ENCODE peak calls at places on chromosomes 4 and X, in eight cellular contexts. J is heart left ventricle, V is AG10803, R is GM23248, D is epithelial cell of esophagus, M is astrocyte of the spinal cord, E is bronchial epithelial cell, L is AG09309. C is an unnamed sample.

GRCh38 chr4:140069068-140069467 is 84.9 kb downstream of the MAML3 start:
- DNase-seq in L (no peak), D (peak), J (peak), E (peak), M (peak), V (peak), R (peak), C (peak)

GRCh38 chrX:7019555-7019954 is 128.0 kb upstream of the STS start:
- DNase-seq in R (peak), V (no peak), J (no peak), E (no peak), D (peak), M (no peak), L (no peak), C (no peak)

GRCh38 chrX:2658585-2659292 is 32.4 kb upstream of the CD99 start:
- DNase-seq in R (no peak), J (no peak), E (no peak), D (no peak), V (no peak), M (no peak), L (no peak), C (no peak)

GRCh38 chrX:38839269-38839668 is 38.0 kb downstream of the MID1IP1 start:
- DNase-seq in D (no peak), J (no peak), R (no peak), V (no peak), M (no peak), L (no peak), E (no peak), C (no peak)

GRCh38 chrX:51002160-51002632 is 91.7 kb downstream of the BMP15 start:
- DNase-seq in V (no peak), M (no peak), E (no peak), J (no peak), L (no peak), D (no peak), R (no peak), C (peak)

GRCh38 chr4:115234405-115235093 is 121.1 kb upstream of the NDST4 start:
- DNase-seq in L (no peak), M (peak), R (peak), E (peak), V (no peak), D (peak), J (no peak), C (no peak)

GRCh38 chr4:89283226-89283974 is 24.2 kb downstream of the GPRIN3 start:
- DNase-seq in E (peak), L (no peak), M (no peak), V (peak), R (peak), J (no peak), D (peak), C (no peak)

GRCh38 chr4:18840499-18840898 is 818.9 kb upstream of the LCORL start:
- DNase-seq in R (no peak), M (peak), L (no peak), E (no peak), J (no peak), V (no peak), D (no peak), C (no peak)

GRCh38 chr4:1398686-1399507 is 7.3 kb downstream of the NKX1-1 start:
- DNase-seq in L (no peak), M (no peak), R (no peak), D (no peak), V (no peak), J (peak), E (no peak), C (peak)

GRCh38 chr4:113646456-113646809 is 115.1 kb downstream of the CAMK2D start:
- DNase-seq in L (no peak), E (peak), R (peak), J (peak), V (peak), M (peak), D (peak), C (peak)

GRCh38 chr4:61068745-61069144 is 131.4 kb upstream of the ADGRL3 start:
- DNase-seq in D (peak), L (no peak), E (peak), R (no peak), M (peak), J (peak), V (no peak), C (no peak)

GRCh38 chrX:103376979-103377324 is 614 bp downstream of the BEX3 start:
- DNase-seq in V (no peak), J (peak), M (no peak), L (no peak), E (no peak), R (peak), D (no peak), C (no peak)

GRCh38 chr4:43550981-43551627 is 658.6 kb downstream of the GRXCR1 start:
- DNase-seq in L (no peak), M (no peak), D (no peak), R (no peak), J (no peak), V (no peak), E (no peak), C (no peak)

DNA sequence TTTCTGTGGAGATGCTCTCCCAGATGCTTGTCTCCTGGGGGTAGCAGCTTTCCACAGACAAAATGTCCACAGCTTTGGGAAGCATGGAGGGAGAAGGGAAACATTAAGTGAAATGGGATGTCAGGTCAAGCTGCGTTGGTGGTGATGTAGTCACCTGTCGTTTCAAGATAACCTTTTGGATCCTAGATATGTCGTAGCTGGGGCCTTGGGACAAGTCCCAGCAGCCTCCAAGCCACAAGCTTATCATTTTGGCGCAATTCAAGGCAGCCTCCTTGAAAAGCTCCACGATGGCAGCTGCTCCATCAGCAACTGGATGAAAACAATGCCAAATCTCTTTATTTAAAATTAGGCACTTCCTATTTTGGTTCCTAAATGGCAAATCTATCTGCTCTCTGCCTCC is 52.0 kb downstream of the RTL9 start:
- DNase-seq in M (no peak), V (no peak), D (no peak), L (no peak), J (no peak), E (no peak), R (no peak), C (no peak)
- H3K4me3 ChIP-seq in M (no peak), V (no peak), D (no peak), L (no peak), J (no peak), E (no peak), R (no peak), C (no peak)

DNA sequence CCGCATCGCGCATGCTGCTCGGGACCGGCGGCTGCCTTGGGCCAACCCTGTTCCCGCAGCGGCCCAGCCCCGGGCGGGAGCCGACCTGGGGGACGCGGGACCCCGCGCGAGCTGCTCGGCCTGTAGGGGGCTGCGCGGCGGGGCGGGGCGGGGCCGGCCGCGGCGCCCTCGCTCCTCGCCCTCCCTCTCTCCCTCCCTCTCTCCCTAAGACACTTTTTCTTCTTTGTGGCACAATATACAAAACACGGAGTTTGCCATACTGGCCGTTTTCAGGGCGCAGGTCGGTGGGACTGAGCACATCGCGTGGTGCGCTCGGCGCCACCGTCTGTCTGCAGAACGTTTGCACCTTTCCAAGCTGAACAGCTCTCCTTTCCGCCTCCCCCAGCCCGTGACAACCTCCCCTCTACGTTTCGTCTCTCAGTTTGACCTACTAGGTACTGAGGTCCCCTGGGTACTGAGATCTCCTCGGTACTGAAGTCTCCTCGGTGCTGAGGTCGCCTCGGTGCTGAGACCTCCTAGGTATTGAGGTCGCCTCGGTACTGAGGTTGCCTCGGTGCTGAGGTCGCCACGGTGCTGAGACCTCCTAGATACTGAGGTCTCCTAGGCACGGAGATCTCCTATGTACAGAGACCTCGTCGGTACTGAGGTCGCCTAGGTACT is 261.1 kb upstream of the PLCXD1 start:
- DNase-seq in L (no peak), R (peak), D (peak), M (peak), E (no peak), J (no peak), V (peak), C (no peak)
- H3K4me3 ChIP-seq in L (peak), R (peak), D (peak), M (peak), E (no peak), J (peak), V (peak), C (peak)

GRCh38 chrX:40171513-40172168 is 73.9 kb upstream of the BCOR start:
- DNase-seq in M (peak), V (peak), J (no peak), E (no peak), R (peak), D (peak), L (no peak), C (peak)
- H3K4me3 ChIP-seq in M (peak), V (peak), J (peak), E (peak), R (peak), D (peak), L (peak), C (peak)

GRCh38 chrX:136272325-136272724 is 21.1 kb upstream of the MAP7D3 start:
- DNase-seq in J (no peak), V (peak), E (no peak), M (no peak), D (no peak), R (peak), L (no peak), C (no peak)

GRCh38 chrX:136268051-136269048 is 17.1 kb upstream of the MAP7D3 start:
- DNase-seq in V (peak), E (peak), J (no peak), D (peak), R (peak), L (no peak), M (peak), C (no peak)

GRCh38 chrX:136269921-136270320 is 18.7 kb upstream of the MAP7D3 start:
- DNase-seq in E (no peak), R (no peak), V (no peak), L (no peak), J (no peak), M (no peak), D (no peak), C (no peak)

GRCh38 chrX:136273986-136274385 is 22.8 kb upstream of the MAP7D3 start:
- DNase-seq in R (no peak), J (no peak), V (no peak), L (no peak), M (no peak), D (no peak), E (no peak), C (no peak)

DNA sequence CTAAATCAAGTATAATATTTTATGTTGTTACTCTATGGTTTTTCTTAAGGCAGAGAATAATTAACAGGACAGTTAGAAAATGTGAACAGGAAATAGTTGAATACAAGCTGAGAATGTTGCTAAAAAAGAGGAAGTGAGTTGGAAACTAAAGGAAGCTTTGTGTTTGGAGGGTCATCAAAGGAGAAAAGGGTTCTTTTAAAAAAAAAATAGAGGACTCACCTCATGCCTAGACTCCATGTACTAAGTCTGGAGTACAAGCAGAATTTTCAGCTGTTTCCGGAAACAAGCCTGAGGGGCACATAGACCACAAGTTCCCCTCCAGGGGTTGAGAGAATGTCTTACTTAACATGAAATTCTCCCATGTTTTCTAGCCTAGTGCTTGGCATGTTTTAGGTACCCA is 20.1 kb upstream of the MAP7D3 start:
- DNase-seq in J (no peak), R (no peak), M (no peak), E (no peak), D (no peak), L (no peak), V (no peak), C (no peak)
- H3K4me3 ChIP-seq in J (no peak), R (no peak), M (no peak), E (no peak), D (no peak), L (no peak), V (no peak), C (no peak)

GRCh38 chr4:66564901-66565648 is 894.8 kb upstream of the EPHA5 start:
- DNase-seq in M (peak), E (peak), L (peak), R (peak), V (peak), J (no peak), D (peak), C (no peak)
- H3K4me3 ChIP-seq in M (no peak), E (no peak), L (peak), R (no peak), V (no peak), J (no peak), D (no peak), C (no peak)

GRCh38 chr4:76011700-76012387 is 4.5 kb upstream of the CXCL9 start:
- DNase-seq in R (peak), V (peak), M (peak), J (peak), L (peak), E (peak), D (peak), C (peak)
- H3K4me3 ChIP-seq in R (peak), V (peak), M (no peak), J (peak), L (no peak), E (no peak), D (no peak), C (peak)

C was measured in right cardiac atrium.